ENCODE peak calls at places on chromosomes 12 and 14, in four cellular contexts. Z is Peyer's patch, R is OCI-LY7, L is stomach. Y is an unnamed sample. For H3K4me1, the result is how much of the 10 kb centered on the place peaks cover.

GRCh38 chr12:50932787-50933280 is 19.5 kb upstream of the HIGD1C start:
- DNase-seq in Z (no peak), R (no peak), L (no peak), Y (no peak)

GRCh38 chr12:46209165-46209564 is 59.7 kb downstream of the SLC38A1 start:
- DNase-seq in Z (no peak), R (no peak), L (no peak), Y (no peak)

GRCh38 chr12:57740656-57741412 is 2.3 kb upstream of the AGAP2 start:
- DNase-seq in Z (no peak), R (peak), L (no peak), Y (no peak)

GRCh38 chr12:75991753-75992152 is 39.8 kb downstream of the PHLDA1 start:
- DNase-seq in Z (no peak), R (no peak), L (no peak), Y (no peak)

GRCh38 chr12:75554556-75554880 is 43.1 kb upstream of the KRR1 start:
- DNase-seq in Z (no peak), R (no peak), L (no peak), Y (no peak)

GRCh38 chr12:89345830-89346740 is 6.2 kb downstream of the DUSP6 start:
- DNase-seq in Z (no peak), R (peak), L (peak), Y (no peak)

GRCh38 chr14:73463411-73463810 is 5.1 kb upstream of the NUMB start:
- DNase-seq in Z (no peak), R (no peak), L (peak), Y (no peak)

GRCh38 chr12:43292699-43293098 is 259.3 kb downstream of the ADAMTS20 start:
- DNase-seq in Z (no peak), R (no peak), L (no peak), Y (no peak)

GRCh38 chr12:89389755-89390661 is 37.7 kb upstream of the DUSP6 start:
- DNase-seq in Z (no peak), R (no peak), L (no peak), Y (no peak)

GRCh38 chr12:115709410-115710065 is 568.0 kb downstream of the MED13L start:
- DNase-seq in Z (no peak), R (no peak), L (no peak), Y (no peak)

GRCh38 chr12:106030210-106031175 is 108.3 kb downstream of the NUAK1 start:
- DNase-seq in Z (no peak), R (no peak), L (no peak), Y (no peak)

GRCh38 chr14:24566318-24566717 is 9.7 kb downstream of the CTSG start:
- DNase-seq in Z (no peak), R (no peak), L (no peak), Y (no peak)

GRCh38 chr12:102095677-102096263 is 24.1 kb downstream of the NUP37 start:
- DNase-seq in Z (no peak), R (peak), L (no peak), Y (no peak)

GRCh38 chr12:53625946-53626701 is at the start of gene ATF7:
- DNase-seq in Z (peak), R (peak), L (peak), Y (peak)

GRCh38 chr14:75411194-75411552 is 16.6 kb upstream of the JDP2 start:
- DNase-seq in Z (no peak), R (no peak), L (no peak), Y (no peak)

GRCh38 chr14:68380304-68380840 is 412.5 kb downstream of the ZFP36L1 start:
- DNase-seq in Z (no peak), R (no peak), L (no peak), Y (no peak)

GRCh38 chr12:16385779-16386646 is 38.6 kb downstream of the MGST1 start:
- DNase-seq in Z (no peak), R (peak), L (peak), Y (no peak)

GRCh38 chr14:64053694-64054669 is 201.2 kb downstream of the SYNE2 start:
- DNase-seq in Z (no peak), R (no peak), L (no peak), Y (no peak)

GRCh38 chr12:67331123-67331522 is 62.0 kb downstream of the CAND1 start:
- DNase-seq in Z (no peak), R (no peak), L (no peak), Y (no peak)

GRCh38 chr14:86946446-86946845 is 1046.5 kb downstream of the GALC start:
- DNase-seq in Z (no peak), R (no peak), L (no peak), Y (no peak)

GRCh38 chr12:108833355-108833733 is 24.0 kb downstream of the SSH1 start:
- DNase-seq in Z (no peak), R (no peak), L (no peak), Y (peak)

GRCh38 chr12:117699575-117699974 is 269.2 kb downstream of the KSR2 start:
- DNase-seq in Z (no peak), R (no peak), L (no peak), Y (no peak)

GRCh38 chr14:60722836-60723217 is 1.3 kb downstream of the SIX4 start:
- DNase-seq in Z (no peak), R (no peak), L (no peak), Y (peak)

GRCh38 chr12:9184276-9184675 is 23.9 kb downstream of the PZP start:
- DNase-seq in Z (no peak), R (no peak), L (no peak), Y (no peak)

GRCh38 chr12:108560321-108560721 is 652 bp downstream of the SART3 start:
- DNase-seq in Z (no peak), R (no peak), L (no peak), Y (no peak)

GRCh38 chr14:22641851-22642250 is 2.3 kb downstream of the OR6J1 start:
- DNase-seq in Z (peak), R (no peak), L (no peak), Y (no peak)

GRCh38 chr14:31085027-31085426 is 58.8 kb upstream of the STRN3 start:
- DNase-seq in Z (no peak), R (no peak), L (no peak), Y (no peak)

GRCh38 chr12:68240975-68241374 is 12.4 kb downstream of the IL22 start:
- DNase-seq in Z (no peak), R (peak), L (no peak), Y (no peak)

GRCh38 chr12:90871697-90872096 is 83.3 kb downstream of the CCER1 start:
- DNase-seq in Z (no peak), R (no peak), L (no peak), Y (no peak)

GRCh38 chr12:110896559-110896958 is 23.8 kb downstream of the MYL2 start:
- DNase-seq in Z (no peak), R (no peak), L (no peak), Y (peak)

GRCh38 chr14:70652871-70653270 is 11.2 kb downstream of the TTC9 start:
- DNase-seq in Z (no peak), R (no peak), L (no peak), Y (no peak)

GRCh38 chr12:54021432-54022013 is 6.7 kb upstream of the HOXC6 start:
- DNase-seq in Z (no peak), R (peak), L (no peak), Y (no peak)

GRCh38 chr12:116492703-116493324 is 66.4 kb upstream of the MAP1LC3B2 start:
- DNase-seq in Z (no peak), R (no peak), L (no peak), Y (no peak)

GRCh38 chr12:122886851-122887816 is 8.8 kb downstream of the VPS37B start:
- DNase-seq in Z (no peak), R (peak), L (peak), Y (no peak)

GRCh38 chr14:90301122-90301521 is 30.6 kb downstream of the NRDE2 start:
- DNase-seq in Z (no peak), R (no peak), L (no peak), Y (no peak)

DNA sequence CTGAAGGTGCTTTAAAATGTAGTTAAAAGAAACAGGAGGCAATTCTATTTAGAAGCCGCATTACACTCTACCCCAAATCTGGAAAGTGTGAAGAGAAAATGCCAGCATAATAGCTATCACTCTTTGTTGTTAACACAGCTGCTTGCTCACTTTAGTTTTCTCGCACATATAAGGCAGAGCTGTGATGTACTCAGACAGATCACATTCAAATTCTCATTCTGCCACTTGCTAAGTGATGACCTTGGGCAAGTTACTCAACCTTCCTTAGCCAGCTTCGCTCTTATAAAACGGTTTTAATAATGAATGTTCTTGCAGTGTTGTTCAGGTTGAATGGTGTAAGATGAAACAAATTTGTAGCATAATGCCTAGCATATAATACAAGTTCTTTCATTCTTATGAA is 56.1 kb upstream of the MGAT4C start:
- DNase-seq in Z (no peak), R (no peak), L (no peak), Y (no peak)
- TF ChIP-seq CTCF in Z (no peak), R (no peak), L (no peak), Y (no peak)

GRCh38 chr12:49698619-49699545 is 8.3 kb downstream of the FMNL3 start:
- DNase-seq in Z (no peak), R (peak), L (no peak), Y (no peak)
- H3K4me1 ChIP-seq in Z (under half), R (half or more), L (under half), Y (under half)

DNA sequence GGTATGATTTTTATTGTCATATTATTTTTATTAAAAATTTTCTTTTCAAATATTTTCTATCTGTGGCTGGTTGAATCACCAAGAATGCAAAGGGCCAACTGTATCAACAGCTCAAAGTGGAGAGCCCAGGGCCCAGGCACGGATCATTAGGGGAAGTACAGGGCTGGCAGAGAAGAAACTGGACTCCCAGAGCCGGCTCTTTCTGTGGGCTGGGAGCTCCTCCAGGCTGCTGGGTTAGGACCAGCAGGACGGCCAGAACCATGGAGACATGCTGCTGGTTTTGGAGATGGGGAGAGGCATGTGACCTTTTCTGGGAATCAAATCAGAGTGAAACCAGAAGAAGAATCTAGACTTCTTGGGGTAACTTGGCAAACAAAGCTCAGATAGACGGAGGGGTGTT is 220.5 kb downstream of the CACNA1C start:
- DNase-seq in Z (no peak), R (no peak), L (no peak), Y (no peak)
- TF ChIP-seq CTCF in Z (no peak), R (no peak), L (no peak), Y (no peak)

GRCh38 chr12:92036061-92036620 is 109.5 kb downstream of the BTG1 start:
- DNase-seq in Z (no peak), R (no peak), L (no peak), Y (no peak)
- H3K4me1 ChIP-seq in Z (under half), R (half or more), L (half or more), Y (under half)

GRCh38 chr14:105200074-105200473 is 19.0 kb upstream of the NUDT14 start:
- DNase-seq in Z (no peak), R (peak), L (no peak), Y (no peak)
- TF ChIP-seq CTCF in Z (no peak), R (peak), L (no peak), Y (no peak)